ENCODE peak calls at places on chromosomes 3 and 15, in five cellular contexts. O is transverse colon; F is stomach; M is H9; N is CD8-positive, alpha-beta T cell. L is an unnamed sample.
A peak's percentile ranks its signal among the peaks of the same experiment; 100 is the strongest.

GRCh38 chr15:101135532-101136166 is 116.2 kb downstream of the CHSY1 start:
- DNase-seq in O (peak; percentile 41), F (no peak), M (no peak), N (no peak), L (peak; percentile 43)

GRCh38 chr3:168951884-168952283 is 711.6 kb downstream of the MECOM start:
- DNase-seq in O (no peak), F (no peak), M (no peak), N (no peak), L (no peak)

GRCh38 chr15:71916834-71917233 is 106.5 kb downstream of the NR2E3 start:
- DNase-seq in O (no peak), F (no peak), M (no peak), N (no peak), L (no peak)

GRCh38 chr15:36879568-36880225 is 220.7 kb downstream of the MEIS2 start:
- DNase-seq in O (no peak), F (no peak), M (peak; percentile 36), N (no peak), L (no peak)

GRCh38 chr15:92005154-92005553 is 151.6 kb downstream of the SLCO3A1 start:
- DNase-seq in O (no peak), F (no peak), M (no peak), N (no peak), L (no peak)

GRCh38 chr3:12405432-12406272 is 78.6 kb upstream of the TSEN2 start:
- DNase-seq in O (peak; percentile 86), F (peak; percentile 81), M (no peak), N (no peak), L (peak; percentile 86)

GRCh38 chr15:42155546-42156265 is 730 bp downstream of the PLA2G4F start:
- DNase-seq in O (peak; percentile 76), F (peak; percentile 84), M (no peak), N (no peak), L (peak; percentile 67)

GRCh38 chr3:99505646-99506269 is 132.6 kb upstream of the COL8A1 start:
- DNase-seq in O (peak; percentile 11), F (no peak), M (no peak), N (no peak), L (peak; percentile 51)

GRCh38 chr3:163773136-163773535 is 1305.2 kb downstream of the SI start:
- DNase-seq in O (no peak), F (no peak), M (no peak), N (no peak), L (no peak)

GRCh38 chr15:71691700-71692417 is 118.5 kb upstream of the NR2E3 start:
- DNase-seq in O (no peak), F (peak; percentile 71), M (no peak), N (no peak), L (no peak)

DNA sequence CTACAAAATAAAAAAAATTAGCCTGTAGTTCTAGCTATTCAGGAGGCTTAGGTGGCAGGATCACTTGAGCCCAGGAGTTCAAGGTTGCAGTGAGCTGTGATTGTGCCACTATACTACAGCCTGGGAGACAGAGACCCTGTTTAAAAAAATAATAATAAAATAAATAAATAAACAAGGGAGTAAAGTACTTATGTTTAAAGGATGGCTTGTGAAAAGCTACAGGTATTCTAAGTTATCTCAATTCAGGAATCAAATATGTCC is 74.2 kb downstream of the ANKRD28 start:
- DNase-seq in O (no peak), F (no peak), M (no peak), N (no peak), L (no peak)
- H3K27ac ChIP-seq in O (no peak overlapping the region), F (no peak overlapping the region), M (no peak overlapping the region), N (no peak overlapping the region), L (no peak overlapping the region)

GRCh38 chr3:32404714-32405113 is 13.1 kb downstream of the CMTM7 start:
- DNase-seq in O (no peak), F (no peak), M (no peak), N (no peak), L (no peak)

GRCh38 chr3:32406481-32407408 is 15.1 kb downstream of the CMTM7 start:
- DNase-seq in O (no peak), F (peak; percentile 39), M (no peak), N (no peak), L (no peak)

GRCh38 chr3:32403663-32404062 is 12.0 kb downstream of the CMTM7 start:
- DNase-seq in O (no peak), F (no peak), M (no peak), N (no peak), L (no peak)

GRCh38 chr3:32405155-32405554 is 13.5 kb downstream of the CMTM7 start:
- DNase-seq in O (no peak), F (no peak), M (no peak), N (no peak), L (no peak)

GRCh38 chr3:32405711-32406323 is 14.2 kb downstream of the CMTM7 start:
- DNase-seq in O (no peak), F (no peak), M (no peak), N (no peak), L (no peak)
- H3K4me1 ChIP-seq in O (peaks cover 22% of the 10 kb centered on the region), F (peaks cover 40% of the 10 kb centered on the region), M (peaks cover 6% of the 10 kb centered on the region), N (peaks cover 44% of the 10 kb centered on the region), L (peaks cover 85% of the 10 kb centered on the region)

GRCh38 chr3:124993462-124993861 is 58.9 kb upstream of the MUC13 start:
- DNase-seq in O (no peak), F (no peak), M (no peak), N (no peak), L (no peak)

GRCh38 chr3:124992041-124992440 is 57.5 kb upstream of the MUC13 start:
- DNase-seq in O (peak; percentile 57), F (no peak), M (no peak), N (no peak), L (no peak)

GRCh38 chr3:124997303-124998246 is 58.2 kb downstream of the HEG1 start:
- DNase-seq in O (no peak), F (no peak), M (no peak), N (no peak), L (no peak)

GRCh38 chr3:124998247-124998630 is 57.6 kb downstream of the HEG1 start:
- DNase-seq in O (no peak), F (no peak), M (no peak), N (no peak), L (no peak)

DNA sequence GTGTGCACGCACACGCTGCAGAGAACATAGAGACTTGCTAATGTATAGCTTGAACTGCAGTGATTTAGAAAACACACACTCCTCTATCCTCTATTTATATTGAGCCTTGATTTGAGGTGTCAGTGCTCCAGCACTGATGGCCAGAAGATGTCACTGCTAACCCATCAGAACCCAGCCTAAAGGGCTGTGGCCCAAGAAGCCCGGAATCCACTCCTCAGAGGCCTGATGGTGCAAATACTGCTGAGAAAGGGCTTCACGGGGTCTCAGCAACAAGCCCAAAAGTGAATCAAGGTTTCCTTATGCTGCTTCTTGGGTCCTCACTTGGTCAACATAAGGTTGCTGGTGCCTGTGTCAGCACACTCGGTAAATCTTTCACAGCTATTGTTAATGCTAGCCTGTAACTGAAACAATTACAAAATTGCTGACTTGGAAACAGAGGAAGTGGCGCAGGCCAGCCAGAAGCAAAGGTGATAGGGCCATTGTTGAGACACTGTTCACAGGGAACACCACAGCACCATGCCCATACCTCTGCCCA is 60.3 kb downstream of the HEG1 start:
- DNase-seq in O (peak; percentile 65), F (peak; percentile 55), M (peak; percentile 71), N (peak; percentile 67), L (peak; percentile 54)
- TF ChIP-seq CTCF in O (peak; percentile 66), F (peak; percentile 47), M (peak; percentile 85), N (peak; percentile 72), L (peak; percentile 70)

DNA sequence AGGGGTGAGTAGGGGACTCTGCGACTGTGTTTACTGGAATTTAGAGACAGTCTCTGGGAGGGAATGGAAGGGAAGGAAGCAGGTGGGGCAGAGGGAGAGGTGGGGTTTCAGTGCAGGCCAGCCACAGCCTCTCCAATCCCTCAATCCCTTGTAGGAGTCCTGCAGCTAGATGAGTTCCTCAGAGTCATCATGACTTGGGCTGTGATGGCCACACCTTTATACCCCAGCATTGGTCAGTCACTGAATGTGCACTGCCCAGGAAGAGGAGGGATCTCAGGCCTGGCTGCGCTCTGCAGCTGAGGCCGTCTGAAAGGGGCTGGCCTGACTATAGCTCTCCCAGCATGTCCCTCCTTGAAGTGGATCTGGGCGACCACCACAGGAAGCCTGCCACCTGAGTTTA is 67.3 kb upstream of the GLCE start:
- DNase-seq in O (no peak), F (no peak), M (peak; percentile 86), N (no peak), L (no peak)
- H3K27ac ChIP-seq in O (no peak overlapping the region), F (no peak overlapping the region), M (no peak overlapping the region), N (no peak overlapping the region), L (no peak overlapping the region)

GRCh38 chr3:49636883-49637609 is 37.1 kb upstream of the APEH start:
- DNase-seq in O (no peak), F (no peak), M (no peak), N (no peak), L (peak; percentile 14)
- H3K4me1 ChIP-seq in O (no peaks in the 10 kb centered on the region), F (no peaks in the 10 kb centered on the region), M (no peaks in the 10 kb centered on the region), N (no peaks in the 10 kb centered on the region), L (no peaks in the 10 kb centered on the region)

GRCh38 chr3:61919371-61919770 is 358.0 kb downstream of the PTPRG start:
- DNase-seq in O (no peak), F (no peak), M (no peak), N (no peak), L (no peak)
- TF ChIP-seq CTCF in O (no peak), F (no peak), M (peak; percentile 45), N (no peak), L (no peak)

DNA sequence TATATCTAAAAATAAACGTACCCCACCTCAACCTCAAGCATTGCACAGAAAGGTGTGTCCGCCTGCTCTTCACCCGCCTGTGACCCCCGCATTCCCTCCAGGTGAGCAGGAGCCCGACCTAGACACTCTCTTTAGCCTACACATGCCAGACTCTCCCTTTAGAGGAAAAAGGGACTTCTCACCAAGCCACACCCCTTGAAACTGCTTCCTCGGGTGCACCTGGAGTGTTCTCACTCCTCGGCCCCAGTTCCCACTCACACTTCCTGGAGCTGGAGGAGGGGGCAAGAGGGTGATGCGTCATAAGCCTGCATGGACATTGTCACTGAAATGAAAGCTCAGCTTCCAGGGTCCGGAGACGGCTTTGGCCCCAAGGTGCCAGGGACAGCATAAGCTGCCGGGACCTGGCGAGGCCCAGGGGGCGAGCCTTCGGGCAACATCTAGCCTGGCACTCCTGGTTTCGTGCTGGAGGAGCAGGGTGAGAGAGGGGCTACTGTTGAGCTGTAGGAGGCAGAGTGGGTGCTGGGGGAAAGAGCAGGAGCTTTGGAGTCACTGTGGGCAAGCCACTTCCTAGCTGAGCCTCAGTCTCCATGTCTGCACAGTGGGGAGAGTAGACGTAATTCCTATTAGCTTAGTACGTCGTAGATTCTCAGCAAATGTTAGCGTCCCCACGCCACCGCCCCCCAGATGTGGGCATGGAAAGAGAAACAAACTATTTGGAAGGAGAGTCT is 9.8 kb upstream of the MUC4 start:
- DNase-seq in O (no peak), F (no peak), M (no peak), N (no peak), L (no peak)
- H3K27ac ChIP-seq in O (no peak overlapping the region), F (no peak overlapping the region), M (no peak overlapping the region), N (no peak overlapping the region), L (no peak overlapping the region)

GRCh38 chr3:52015431-52016256 is 19.9 kb upstream of the RPL29 start:
- DNase-seq in O (no peak), F (no peak), M (no peak), N (no peak), L (no peak)
- H3K4me1 ChIP-seq in O (no peaks in the 10 kb centered on the region), F (no peaks in the 10 kb centered on the region), M (no peaks in the 10 kb centered on the region), N (no peaks in the 10 kb centered on the region), L (peaks cover 12% of the 10 kb centered on the region)

L was measured in lower lobe of right lung.